ENCODE peak calls at places on chromosomes 4 and X, in five cellular contexts. Q is HFFc6, W is lower lobe of right lung, E is AG04449, L is tibial nerve. O is an unnamed sample.

GRCh38 chr4:180058731-180059215 is 2184.4 kb upstream of the TENM3 start:
- DNase-seq in L (no peak), W (peak; percentile 47), Q (no peak), E (no peak), O (no peak)

GRCh38 chr4:6241062-6241845 is 28.4 kb upstream of the WFS1 start:
- DNase-seq in E (no peak), Q (no peak), W (peak; percentile 28), L (no peak), O (peak; percentile 27)

GRCh38 chrX:47160781-47161180 is 15.8 kb downstream of the RBM10 start:
- DNase-seq in W (no peak), E (no peak), L (no peak), Q (no peak), O (no peak)

GRCh38 chrX:108122748-108123147 is 31.2 kb downstream of the ATG4A start:
- DNase-seq in L (no peak), W (no peak), E (peak; percentile 4), Q (peak; percentile 11), O (no peak)

GRCh38 chrX:150790021-150790420 is 96.8 kb downstream of the MTMR1 start:
- DNase-seq in E (no peak), L (no peak), W (no peak), Q (no peak), O (no peak)

GRCh38 chr4:7183161-7183560 is 9.2 kb upstream of the SORCS2 start:
- DNase-seq in W (no peak), E (no peak), Q (no peak), L (no peak), O (no peak)

GRCh38 chr4:169338246-169338645 is 67.5 kb upstream of the SH3RF1 start:
- DNase-seq in W (no peak), Q (peak; percentile 25), E (peak; percentile 63), L (no peak), O (no peak)

GRCh38 chrX:32893751-32894150 is 317.6 kb downstream of the DMD start:
- DNase-seq in W (no peak), L (no peak), Q (no peak), E (no peak), O (no peak)

GRCh38 chr4:188986271-188986689 is 847.0 kb downstream of the TRIML1 start:
- DNase-seq in W (no peak), E (peak; percentile 19), Q (peak; percentile 82), L (no peak), O (no peak)

GRCh38 chr4:145816091-145816490 is 122.5 kb downstream of the ZNF827 start:
- DNase-seq in W (no peak), Q (no peak), E (no peak), L (no peak), O (no peak)

GRCh38 chrX:7146026-7146702 is 1.3 kb upstream of the STS start:
- DNase-seq in L (no peak), W (no peak), E (no peak), Q (no peak), O (no peak)

GRCh38 chr4:148273501-148273986 is 168.7 kb downstream of the NR3C2 start:
- DNase-seq in Q (no peak), L (no peak), W (no peak), E (no peak), O (no peak)

GRCh38 chr4:56655209-56655626 is 25.9 kb downstream of the HOPX start:
- DNase-seq in Q (no peak), E (no peak), W (no peak), L (no peak), O (no peak)

GRCh38 chrX:131955099-131955777 is 67.9 kb upstream of the STK26 start:
- DNase-seq in E (no peak), L (no peak), Q (no peak), W (no peak), O (no peak)

GRCh38 chr4:148787831-148788477 is 345.7 kb upstream of the NR3C2 start:
- DNase-seq in Q (no peak), W (no peak), E (no peak), L (no peak), O (no peak)

GRCh38 chr4:155759372-155760252 is 791 bp downstream of the GUCY1B1 start:
- DNase-seq in W (peak; percentile 65), L (peak; percentile 13), Q (no peak), E (no peak), O (no peak)

GRCh38 chr4:137530176-137530575 is 2.1 kb downstream of the PCDH18 start:
- DNase-seq in L (no peak), E (no peak), Q (peak; percentile 75), W (no peak), O (no peak)

GRCh38 chrX:19372170-19373033 is 28.7 kb downstream of the PDHA1 start:
- DNase-seq in E (no peak), W (peak; percentile 67), Q (peak; percentile 66), L (peak; percentile 20), O (peak; percentile 52)

GRCh38 chr4:74544655-74545361 is 99.9 kb downstream of the AREG start:
- DNase-seq in W (no peak), E (no peak), Q (no peak), L (no peak), O (no peak)

GRCh38 chr4:82388405-82388804 is 14.6 kb upstream of the HNRNPD start:
- DNase-seq in Q (no peak), E (no peak), W (no peak), L (no peak), O (no peak)
- TF ChIP-seq CTCF in Q (no peak), E (no peak), W (no peak), L (no peak), O (no peak)

DNA sequence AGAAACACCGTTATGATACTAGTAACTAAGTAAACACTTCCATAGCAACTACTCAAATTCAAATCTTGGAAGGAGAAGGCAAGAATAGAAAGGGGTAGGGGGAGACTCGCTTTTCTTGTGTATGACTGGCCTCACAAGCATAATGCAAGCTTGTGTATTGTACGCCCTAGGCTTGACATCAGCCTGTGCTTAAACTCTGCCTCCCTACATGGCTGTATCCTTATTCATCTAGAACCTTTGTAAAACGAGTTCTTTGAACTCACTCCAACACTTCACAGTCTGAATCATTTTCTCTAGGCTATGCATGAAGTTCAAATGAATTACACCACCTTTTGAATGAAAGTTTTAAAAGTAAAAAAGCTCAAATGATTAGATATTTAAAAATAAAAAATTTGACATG is 1071.2 kb upstream of the ADGRL3 start:
- DNase-seq in E (no peak), W (no peak), L (no peak), Q (no peak), O (no peak)
- TF ChIP-seq CTCF in E (no peak), W (no peak), L (no peak), Q (no peak), O (no peak)

GRCh38 chrX:45824471-45824870 is 623.8 kb upstream of the DIPK2B start:
- DNase-seq in Q (peak; percentile 94), E (peak; percentile 70), W (no peak), L (no peak), O (no peak)
- TF ChIP-seq CTCF in Q (peak; percentile 84), E (peak; percentile 80), W (peak; percentile 18), L (no peak), O (no peak)

GRCh38 chrX:103631145-103631544 is 2.4 kb downstream of the TCEAL1 start:
- DNase-seq in L (no peak), W (no peak), E (no peak), Q (no peak), O (no peak)

GRCh38 chrX:103626855-103627254 is 1.9 kb upstream of the TCEAL1 start:
- DNase-seq in E (no peak), W (no peak), Q (peak; percentile 47), L (no peak), O (no peak)

GRCh38 chrX:103628386-103629290 is at the start of gene TCEAL1:
- DNase-seq in W (peak; percentile 74), Q (no peak), L (peak; percentile 45), E (no peak), O (no peak)

GRCh38 chrX:103630171-103630511 is 1.4 kb downstream of the TCEAL1 start:
- DNase-seq in E (no peak), W (no peak), Q (no peak), L (no peak), O (no peak)

GRCh38 chrX:103629295-103630170 is 758 bp downstream of the TCEAL1 start:
- DNase-seq in Q (peak; percentile 53), L (peak; percentile 33), W (peak; percentile 66), E (no peak), O (no peak)
- TF ChIP-seq CTCF in Q (peak; percentile 73), L (peak; percentile 47), W (peak; percentile 37), E (peak; percentile 76), O (no peak)

GRCh38 chrX:102067966-102068723 is 57.3 kb upstream of the TCEAL2 start:
- DNase-seq in Q (peak; percentile 19), W (no peak), E (no peak), L (no peak), O (no peak)
- TF ChIP-seq CTCF in Q (peak; percentile 69), W (peak; percentile 39), E (peak; percentile 29), L (peak; percentile 39), O (peak; percentile 12)

GRCh38 chr4:23923840-23924239 is 34.0 kb upstream of the PPARGC1A start:
- DNase-seq in Q (no peak), E (no peak), L (no peak), W (no peak), O (no peak)
- TF ChIP-seq CTCF in Q (no peak), E (no peak), L (no peak), W (no peak), O (no peak)

DNA sequence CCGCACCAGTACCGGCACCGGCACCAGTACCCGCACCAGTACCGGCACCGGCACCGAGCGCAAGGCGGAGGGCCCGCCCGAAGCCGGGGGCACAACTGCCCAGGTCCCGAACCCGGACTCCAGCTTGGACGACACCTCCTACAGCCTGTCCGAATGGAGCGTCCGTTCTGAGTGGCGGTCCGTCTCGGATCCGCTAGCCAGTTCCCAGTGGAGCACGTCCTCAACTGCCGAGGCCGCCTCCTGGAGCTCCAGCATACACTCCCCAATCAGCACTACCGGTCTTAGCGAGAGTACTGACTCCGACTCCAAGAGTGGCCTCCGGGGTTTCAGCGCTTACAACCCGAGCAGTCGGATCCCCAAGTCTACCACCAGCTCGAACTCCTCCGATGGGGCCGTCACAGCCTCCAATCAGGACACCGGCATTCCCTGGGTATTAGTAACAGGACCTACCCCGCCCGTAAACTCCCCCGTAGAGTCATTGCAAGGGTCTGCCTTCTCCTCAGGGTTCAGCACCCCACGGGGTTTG is 885 bp upstream of the MAOA start:
- DNase-seq in L (peak; percentile 12), Q (no peak), E (no peak), W (peak; percentile 63), O (no peak)
- TF ChIP-seq CTCF in L (no peak), Q (no peak), E (no peak), W (no peak), O (peak; percentile 2)

DNA sequence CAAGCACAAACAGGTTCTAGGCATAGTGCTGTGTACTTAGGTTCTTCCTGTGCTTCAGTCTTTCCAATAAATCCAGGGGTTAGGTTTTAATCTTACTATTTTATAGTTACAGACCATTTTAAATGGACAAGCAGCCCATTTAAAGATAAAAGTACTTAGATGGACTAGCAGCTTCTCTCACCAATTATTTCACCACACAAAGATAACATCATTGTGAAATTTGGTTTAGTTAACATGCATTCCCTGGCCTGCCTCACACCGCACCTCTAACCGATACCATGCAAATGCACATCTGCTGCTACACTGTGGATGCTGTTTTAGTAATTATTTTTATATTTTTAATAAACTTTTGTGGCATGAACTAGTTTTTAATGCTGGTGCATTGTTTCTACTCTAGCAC is 252.6 kb downstream of the RAPGEF2 start:
- DNase-seq in W (no peak), Q (no peak), E (no peak), L (no peak), O (no peak)
- TF ChIP-seq CTCF in W (no peak), Q (no peak), E (no peak), L (no peak), O (no peak)

GRCh38 chr4:96228463-96228862 is 388.6 kb downstream of the PDHA2 start:
- DNase-seq in E (no peak), W (no peak), Q (no peak), L (no peak), O (no peak)

GRCh38 chr4:96227515-96227914 is 387.6 kb downstream of the PDHA2 start:
- DNase-seq in E (no peak), L (no peak), W (no peak), Q (no peak), O (no peak)
- TF ChIP-seq CTCF in E (no peak), L (no peak), W (no peak), Q (no peak), O (no peak)

O was measured in CD14-positive monocyte.